ENCODE peak calls at places on chromosomes 6 and 20, in six cellular contexts. T is BJ, Q is PC-3, E is cardiac fibroblast, V is Calu3, L is GM23338. S is an unnamed sample.

GRCh38 chr6:12012231-12012565 is at the start of gene HIVEP1:
- DNase-seq in T (no peak), V (peak; percentile 17), Q (no peak), L (no peak), E (peak; percentile 37), S (no peak)

GRCh38 chr6:87822011-87822410 is 120.0 kb upstream of the AKIRIN2 start:
- DNase-seq in T (no peak), E (no peak), Q (no peak), L (no peak), V (no peak), S (no peak)

GRCh38 chr6:39931607-39932006 is 2.7 kb downstream of the MOCS1 start:
- DNase-seq in E (no peak), L (no peak), Q (no peak), V (no peak), T (no peak), S (no peak)

GRCh38 chr20:62886709-62887058 is 25.1 kb upstream of the TCFL5 start:
- DNase-seq in E (no peak), T (no peak), V (no peak), L (no peak), Q (no peak), S (no peak)

GRCh38 chr20:48156951-48157700 is 371.8 kb upstream of the SULF2 start:
- DNase-seq in L (no peak), Q (peak; percentile 49), T (no peak), V (peak; percentile 17), E (no peak), S (no peak)

GRCh38 chr6:16132909-16133308 is 4.0 kb downstream of the MYLIP start:
- DNase-seq in E (no peak), V (no peak), T (no peak), Q (no peak), L (no peak), S (no peak)

GRCh38 chr20:16434087-16434664 is 139.1 kb downstream of the KIF16B start:
- DNase-seq in L (peak; percentile 86), V (peak; percentile 47), Q (peak; percentile 82), E (peak; percentile 31), T (no peak), S (peak; percentile 29)

GRCh38 chr20:3041818-3042504 is 1.5 kb upstream of the GNRH2 start:
- DNase-seq in T (no peak), V (no peak), Q (no peak), L (peak; percentile 33), E (peak; percentile 43), S (no peak)

GRCh38 chr20:59217794-59218193 is 54.2 kb downstream of the ZNF831 start:
- DNase-seq in Q (no peak), T (no peak), L (no peak), V (no peak), E (no peak), S (no peak)

GRCh38 chr6:89611666-89612065 is 26.9 kb downstream of the LYRM2 start:
- DNase-seq in Q (no peak), V (no peak), E (peak; percentile 13), T (no peak), L (no peak), S (no peak)

GRCh38 chr6:82396964-82397761 is 33.5 kb downstream of the TPBG start:
- DNase-seq in T (peak; percentile 89), Q (peak; percentile 93), V (peak; percentile 47), E (peak; percentile 66), L (no peak), S (no peak)

GRCh38 chr6:142899101-142899760 is 45.7 kb downstream of the HIVEP2 start:
- DNase-seq in V (no peak), T (no peak), Q (no peak), L (no peak), E (no peak), S (no peak)

GRCh38 chr6:158687507-158687906 is 37.7 kb downstream of the SYTL3 start:
- DNase-seq in E (no peak), L (no peak), V (no peak), T (no peak), Q (no peak), S (no peak)

GRCh38 chr20:43459022-43459942 is 1.6 kb downstream of the SRSF6 start:
- DNase-seq in E (peak; percentile 38), T (no peak), Q (no peak), V (peak; percentile 34), L (no peak), S (no peak)

GRCh38 chr20:45470939-45471338 is 1.4 kb downstream of the WFDC2 start:
- DNase-seq in L (peak; percentile 44), T (no peak), V (no peak), Q (no peak), E (peak; percentile 13), S (no peak)

GRCh38 chr6:38027685-38028373 is 208.3 kb downstream of the ZFAND3 start:
- DNase-seq in L (peak; percentile 39), V (no peak), T (no peak), E (peak; percentile 14), Q (no peak), S (no peak)

GRCh38 chr20:59385461-59385860 is 85.0 kb downstream of the EDN3 start:
- DNase-seq in L (peak; percentile 54), V (no peak), Q (no peak), E (no peak), T (no peak), S (no peak)

GRCh38 chr6:164098857-164099534 is 684.5 kb downstream of the QKI start:
- DNase-seq in Q (no peak), T (no peak), L (no peak), V (no peak), E (peak; percentile 76), S (no peak)

GRCh38 chr6:110731898-110732297 is 83.4 kb downstream of the CDK19 start:
- DNase-seq in V (no peak), L (peak; percentile 40), T (no peak), E (no peak), Q (no peak), S (no peak)

GRCh38 chr20:20710847-20711315 is 1.6 kb downstream of the RALGAPA2 start:
- DNase-seq in V (peak; percentile 14), T (no peak), L (no peak), E (no peak), Q (peak; percentile 13), S (peak; percentile 79)

GRCh38 chr20:31355981-31356380 is 12.4 kb upstream of the DEFB118 start:
- DNase-seq in E (no peak), V (no peak), L (no peak), Q (peak; percentile 3), T (no peak), S (no peak)

GRCh38 chr20:24957326-24957996 is 8.4 kb downstream of the CST7 start:
- DNase-seq in E (no peak), V (no peak), T (no peak), Q (no peak), L (no peak), S (no peak)

GRCh38 chr20:23205656-23206055 is 119.5 kb upstream of the CD93 start:
- DNase-seq in Q (peak; percentile 51), E (peak; percentile 85), V (no peak), T (no peak), L (peak; percentile 35), S (peak; percentile 46)

GRCh38 chr6:92122746-92123145 is 1296.6 kb downstream of the EPHA7 start:
- DNase-seq in L (peak; percentile 59), T (no peak), V (no peak), Q (peak; percentile 31), E (no peak), S (no peak)

GRCh38 chr6:146546440-146546839 is 2.8 kb downstream of the RAB32 start:
- DNase-seq in E (peak; percentile 90), Q (peak; percentile 87), T (peak; percentile 91), V (peak; percentile 28), L (peak; percentile 11), S (no peak)

GRCh38 chr6:89999995-90000825 is 105.9 kb downstream of the GJA10 start:
- DNase-seq in V (no peak), E (no peak), L (no peak), T (no peak), Q (no peak), S (no peak)

DNA sequence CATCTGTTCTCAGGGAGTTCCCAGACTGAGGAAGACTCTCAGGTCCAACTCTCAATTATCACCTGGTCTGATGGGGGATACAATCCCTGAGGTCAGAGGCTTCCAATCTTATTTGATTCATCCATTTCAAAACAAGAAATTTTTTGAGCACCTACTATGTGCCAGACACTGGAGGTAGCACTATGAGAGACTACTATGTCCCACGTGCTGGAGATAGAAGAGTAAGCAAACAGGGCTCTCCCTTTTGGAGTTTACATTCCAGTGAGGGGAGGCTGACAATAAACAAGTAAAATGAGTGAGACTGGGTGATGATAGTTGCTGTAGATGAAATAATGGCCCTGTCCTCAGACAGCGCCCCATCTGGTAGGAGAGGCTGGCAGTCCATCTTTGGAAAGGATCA is 16.5 kb downstream of the TMEM151B start:
- DNase-seq in E (no peak), T (no peak), V (no peak), Q (no peak), L (no peak), S (no peak)
- TF ChIP-seq CTCF in E (no peak), T (no peak), V (no peak), Q (peak; percentile 15), L (peak; percentile 29), S (no peak)

GRCh38 chr6:35391240-35391968 is 49.0 kb downstream of the PPARD start:
- DNase-seq in T (peak; percentile 47), L (no peak), Q (peak; percentile 99), V (peak; percentile 71), E (peak; percentile 80), S (no peak)
- TF ChIP-seq CTCF in T (no peak), L (no peak), Q (peak; percentile 22), V (no peak), E (no peak), S (no peak)

GRCh38 chr6:112842338-112842700 is 495.2 kb downstream of the RFPL4B start:
- DNase-seq in V (no peak), T (no peak), Q (no peak), L (no peak), E (no peak), S (no peak)
- TF ChIP-seq CTCF in V (no peak), T (no peak), Q (no peak), L (no peak), E (no peak), S (no peak)

DNA sequence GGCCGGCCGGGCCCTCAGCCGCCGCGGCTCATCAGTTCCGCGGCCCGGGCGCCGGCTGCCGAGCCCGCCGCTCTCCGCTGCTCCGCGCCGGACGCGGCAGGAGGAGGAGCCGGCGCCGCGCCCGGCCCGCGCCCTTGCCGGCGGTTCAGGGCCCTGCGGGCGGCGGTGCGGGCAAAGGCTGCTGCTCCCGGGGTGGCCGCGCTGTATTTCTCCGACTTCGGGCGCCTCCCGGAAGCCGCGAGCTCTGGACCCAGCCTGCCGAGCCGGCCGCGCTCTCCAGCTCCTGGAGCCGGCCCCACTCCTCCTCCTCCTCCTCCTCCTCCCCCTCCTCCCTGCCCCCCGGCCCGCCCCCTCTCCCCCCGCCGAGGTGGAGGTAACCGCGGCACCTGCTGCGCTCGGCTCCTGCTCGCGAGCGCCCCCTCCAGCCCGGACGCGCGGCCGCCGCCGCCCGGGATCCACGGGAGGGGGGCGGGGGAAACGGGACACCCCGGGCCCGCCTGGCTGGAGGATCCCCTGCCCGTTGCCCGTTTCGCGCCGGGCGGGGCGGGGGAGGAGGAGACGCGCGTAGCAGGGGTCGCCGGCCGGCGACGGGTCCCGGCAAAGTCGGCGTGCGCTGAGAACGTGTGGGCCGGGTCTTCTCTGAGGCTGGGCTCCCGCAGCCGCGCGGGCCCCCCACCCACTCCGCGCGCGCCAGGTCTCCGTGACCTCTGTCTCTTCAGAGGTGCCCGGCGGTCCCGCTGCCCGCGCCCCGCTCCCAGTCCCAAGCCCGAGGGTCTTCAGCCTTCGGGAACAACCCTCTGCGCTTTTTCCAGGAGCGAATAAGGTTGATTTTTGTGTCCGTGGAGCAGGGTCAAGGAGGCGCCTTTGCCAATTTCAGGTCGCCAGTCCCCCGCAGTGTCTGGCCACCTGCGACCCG is at the start of gene SLC22A23:
- DNase-seq in T (no peak), V (peak; percentile 73), L (peak; percentile 78), E (peak; percentile 28), Q (peak; percentile 84), S (peak; percentile 76)
- TF ChIP-seq CTCF in T (peak; percentile 11), V (peak; percentile 75), L (peak; percentile 78), E (peak; percentile 26), Q (peak; percentile 52), S (peak; percentile 35)

GRCh38 chr6:98036344-98036743 is 753.3 kb upstream of the MMS22L start:
- DNase-seq in T (no peak), L (peak; percentile 75), Q (no peak), E (no peak), V (no peak), S (no peak)
- TF ChIP-seq CTCF in T (no peak), L (no peak), Q (no peak), E (no peak), V (no peak), S (no peak)